ENCODE peak calls at places on chromosomes 5 and 9, in six cellular contexts. X, O, J, Y, P and D are unnamed samples.

GRCh38 chr5:174247239-174247638 is 201.7 kb downstream of the NSG2 start:
- DNase-seq in X (no peak), Y (no peak), O (no peak), J (no peak), P (no peak), D (no peak)

GRCh38 chr9:126522957-126523356 is 90.8 kb upstream of the LMX1B start:
- DNase-seq in X (no peak), Y (no peak), J (no peak), O (no peak), P (no peak), D (no peak)

GRCh38 chr5:83026930-83027687 is 50.1 kb downstream of the TMEM167A start:
- DNase-seq in J (no peak), O (no peak), X (no peak), Y (peak; percentile 29), P (peak; percentile 26), D (no peak)

GRCh38 chr9:16515207-16515606 is 355.3 kb downstream of the BNC2 start:
- DNase-seq in J (no peak), O (no peak), Y (no peak), P (no peak), X (peak; percentile 37), D (no peak)

GRCh38 chr5:135578685-135579341 is at the start of gene CXCL14:
- DNase-seq in X (peak; percentile 84), J (no peak), P (no peak), Y (no peak), O (no peak), D (no peak)

GRCh38 chr9:122268041-122268814 is 3.5 kb downstream of the MRRF start:
- DNase-seq in P (no peak), J (no peak), O (no peak), X (no peak), Y (no peak), D (no peak)

GRCh38 chr5:172052454-172053236 is 46.2 kb upstream of the FBXW11 start:
- DNase-seq in Y (no peak), X (no peak), J (peak; percentile 30), O (no peak), P (no peak), D (no peak)

GRCh38 chr5:1285883-1286291 is 9.0 kb downstream of the TERT start:
- DNase-seq in P (no peak), J (no peak), X (no peak), O (no peak), Y (no peak), D (peak; percentile 82)

GRCh38 chr9:121262450-121262849 is 5.5 kb upstream of the GSN start:
- DNase-seq in X (no peak), P (no peak), Y (no peak), J (no peak), O (no peak), D (no peak)

GRCh38 chr9:127977877-127978647 is 2.7 kb downstream of the EEIG1 start:
- DNase-seq in O (no peak), J (peak; percentile 42), X (peak; percentile 43), Y (no peak), P (no peak), D (no peak)

GRCh38 chr9:37969130-37969529 is 65.2 kb upstream of the SLC25A51 start:
- DNase-seq in X (no peak), J (no peak), Y (no peak), O (no peak), P (no peak), D (no peak)

GRCh38 chr5:1161108-1161831 is 40.1 kb upstream of the SLC6A19 start:
- DNase-seq in J (no peak), X (no peak), Y (no peak), O (peak; percentile 69), P (no peak), D (no peak)

GRCh38 chr5:54610197-54610898 is 92.8 kb downstream of the SNX18 start:
- DNase-seq in P (peak; percentile 55), O (no peak), X (no peak), Y (peak; percentile 55), J (no peak), D (no peak)

GRCh38 chr9:104009853-104010252 is 84.3 kb upstream of the SMC2 start:
- DNase-seq in X (no peak), P (no peak), Y (no peak), O (no peak), J (no peak), D (no peak)

GRCh38 chr5:173565491-173566038 is 50.9 kb downstream of the BOD1 start:
- DNase-seq in P (no peak), Y (no peak), J (no peak), O (no peak), X (no peak), D (no peak)

GRCh38 chr9:112601646-112602045 is 115.0 kb downstream of the KIAA1958 start:
- DNase-seq in P (no peak), O (no peak), J (peak; percentile 3), X (no peak), Y (no peak), D (no peak)

GRCh38 chr9:69719368-69719767 is 40.4 kb downstream of the PTAR1 start:
- DNase-seq in O (no peak), P (no peak), X (no peak), Y (no peak), J (peak; percentile 13), D (no peak)

GRCh38 chr5:140591747-140592372 is 27.2 kb downstream of the SLC35A4 start:
- DNase-seq in P (no peak), O (no peak), Y (no peak), X (no peak), J (no peak), D (no peak)

GRCh38 chr9:109331353-109331752 is 10.5 kb upstream of the EPB41L4B start:
- DNase-seq in X (no peak), P (no peak), J (no peak), O (no peak), Y (no peak), D (no peak)

DNA sequence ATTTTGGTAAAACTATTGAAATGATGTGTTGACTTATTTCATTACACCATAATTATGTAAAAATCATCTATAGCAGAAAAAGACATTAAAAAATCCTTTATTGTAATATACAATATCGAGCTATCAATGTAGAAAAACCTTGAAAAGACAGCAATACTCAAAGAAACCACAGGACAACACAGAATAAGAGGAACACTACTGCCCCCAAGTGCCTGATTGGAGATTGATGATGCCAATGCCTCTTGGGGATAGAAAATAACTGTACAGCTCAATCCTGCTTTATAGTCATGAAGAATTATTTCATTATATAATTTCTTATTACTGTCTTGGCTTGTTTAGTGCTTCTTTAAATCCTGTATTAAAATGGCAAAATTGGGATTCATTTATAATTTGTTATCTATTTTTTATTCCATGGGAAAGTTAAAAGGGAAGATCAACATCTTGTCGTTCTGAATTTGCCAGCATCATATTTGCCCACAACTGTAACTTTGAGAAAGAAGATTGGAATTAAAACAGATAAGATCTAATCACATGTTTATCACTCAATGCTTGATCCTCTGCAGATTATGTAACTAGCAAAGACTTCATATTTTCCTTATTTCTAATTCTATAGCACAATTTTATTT is 337.5 kb downstream of the CDH9 start:
- DNase-seq in X (no peak), Y (peak; percentile 20), O (no peak), P (peak; percentile 33), J (no peak), D (no peak)
- TF ChIP-seq CTCF in X (no peak), Y (peak; percentile 34), O (peak; percentile 26), P (peak; percentile 64), J (no peak), D (peak; percentile 42)

GRCh38 chr5:169158764-169159163 is 142.2 kb downstream of the SLIT3 start:
- DNase-seq in O (no peak), Y (no peak), J (no peak), P (no peak), X (no peak), D (no peak)

GRCh38 chr5:169162407-169162806 is 138.5 kb downstream of the SLIT3 start:
- DNase-seq in X (no peak), J (no peak), O (no peak), P (no peak), Y (no peak), D (no peak)

GRCh38 chr5:169161022-169161680 is 139.8 kb downstream of the SLIT3 start:
- DNase-seq in Y (no peak), X (no peak), J (peak; percentile 41), O (no peak), P (no peak), D (peak; percentile 97)

GRCh38 chr5:169157064-169157463 is 143.9 kb downstream of the SLIT3 start:
- DNase-seq in Y (no peak), P (no peak), X (no peak), J (no peak), O (no peak), D (no peak)

GRCh38 chr5:169160405-169160901 is 140.5 kb downstream of the SLIT3 start:
- DNase-seq in J (no peak), Y (no peak), O (no peak), X (no peak), P (no peak), D (no peak)
- TF ChIP-seq CTCF in J (no peak), Y (no peak), O (peak; percentile 9), X (no peak), P (no peak), D (peak; percentile 38)

GRCh38 chr5:78677777-78678668 is 29.5 kb upstream of the LHFPL2 start:
- DNase-seq in P (peak; percentile 31), O (peak; percentile 69), X (peak; percentile 76), J (peak; percentile 89), Y (peak; percentile 18), D (no peak)
- TF ChIP-seq CTCF in P (no peak), O (no peak), X (no peak), J (peak; percentile 14), Y (no peak), D (peak; percentile 15)

GRCh38 chr5:167964529-167964928 is 326.9 kb upstream of the WWC1 start:
- DNase-seq in Y (no peak), O (no peak), X (no peak), J (no peak), P (no peak), D (no peak)
- TF ChIP-seq CTCF in Y (no peak), O (peak; percentile 21), X (no peak), J (peak; percentile 41), P (no peak), D (peak; percentile 32)

GRCh38 chr9:134059661-134060395 is 8.0 kb downstream of the BRD3 start:
- DNase-seq in J (no peak), P (peak; percentile 85), X (no peak), Y (peak; percentile 85), O (no peak), D (no peak)
- TF ChIP-seq CTCF in J (peak; percentile 18), P (no peak), X (no peak), Y (no peak), O (no peak), D (no peak)

DNA sequence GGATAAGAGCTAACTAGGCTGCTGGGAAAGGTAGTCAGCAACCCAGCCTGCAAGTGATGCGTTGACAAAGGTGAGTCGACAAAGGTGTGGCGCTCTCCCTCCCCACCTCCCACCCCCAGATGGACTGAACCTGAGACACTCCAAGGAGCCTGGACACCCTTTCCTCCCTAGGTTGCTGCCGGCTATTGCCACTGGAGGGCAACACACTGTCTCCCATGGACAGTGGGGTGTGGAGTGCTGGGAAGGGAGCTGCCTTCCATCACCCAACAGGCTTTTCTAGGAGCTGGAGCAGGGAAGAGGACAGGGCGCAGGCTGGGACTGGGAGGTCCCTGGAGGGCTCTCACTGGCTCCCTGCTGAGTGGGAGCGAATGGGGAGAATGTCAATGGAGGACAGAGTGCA is 75.4 kb upstream of the ARAP3 start:
- DNase-seq in O (peak; percentile 34), X (no peak), P (no peak), Y (no peak), J (no peak), D (no peak)
- TF ChIP-seq CTCF in O (peak; percentile 71), X (no peak), P (peak; percentile 28), Y (no peak), J (peak; percentile 68), D (peak; percentile 53)

GRCh38 chr9:98427491-98427890 is 172.0 kb upstream of the TBC1D2 start:
- DNase-seq in O (no peak), Y (no peak), P (no peak), X (no peak), J (no peak), D (no peak)
- TF ChIP-seq CTCF in O (no peak), Y (no peak), P (no peak), X (no peak), J (no peak), D (no peak)